ENCODE peak calls at places on chromosomes 13 and 19, in nine cellular contexts. Y is AG04450, U is psoas muscle, X is stomach, S is breast epithelium, B is aorta, N is cardiac muscle cell, W is testis, F is tibial nerve. D is an unnamed sample.
A peak's percentile ranks its signal among the peaks of the same experiment; 100 is the strongest.

GRCh38 chr13:111322916-111323331 is 2.5 kb downstream of the TEX29 start:
- DNase-seq in Y (no peak), U (no peak), X (peak; percentile 9), S (no peak), B (peak; percentile 15), N (no peak), W (no peak), F (no peak), D (no peak)

GRCh38 chr19:43820098-43820860 is 6.8 kb upstream of the ZNF283 start:
- DNase-seq in Y (peak; percentile 7), U (peak; percentile 51), X (no peak), S (no peak), B (peak; percentile 69), N (no peak), W (peak; percentile 74), F (no peak), D (peak; percentile 68)

GRCh38 chr13:110125157-110125556 is 181.8 kb downstream of the COL4A1 start:
- DNase-seq in Y (no peak), U (no peak), X (no peak), S (no peak), B (no peak), N (no peak), W (no peak), F (no peak), D (no peak)

GRCh38 chr13:89352384-89352783 is 1681.2 kb downstream of the SLITRK5 start:
- DNase-seq in Y (no peak), U (no peak), X (no peak), S (no peak), B (no peak), N (no peak), W (no peak), F (no peak), D (no peak)

GRCh38 chr19:16268676-16269319 is 55.8 kb upstream of the KLF2 start:
- DNase-seq in Y (no peak), U (no peak), X (no peak), S (no peak), B (no peak), N (no peak), W (no peak), F (no peak), D (no peak)

GRCh38 chr19:45824041-45824471 is 8.9 kb upstream of the RSPH6A start:
- DNase-seq in Y (no peak), U (peak; percentile 50), X (peak; percentile 71), S (peak; percentile 65), B (no peak), N (no peak), W (no peak), F (no peak), D (no peak)

GRCh38 chr19:6979341-6979740 is 41.9 kb downstream of the MBD3L2B start:
- DNase-seq in Y (no peak), U (no peak), X (no peak), S (no peak), B (no peak), N (no peak), W (no peak), F (no peak), D (no peak)

GRCh38 chr13:49540552-49540951 is 44.8 kb downstream of the PHF11 start:
- DNase-seq in Y (no peak), U (no peak), X (no peak), S (no peak), B (no peak), N (no peak), W (no peak), F (no peak), D (no peak)

GRCh38 chr13:47133024-47133445 is 236.2 kb upstream of the HTR2A start:
- DNase-seq in Y (no peak), U (no peak), X (no peak), S (no peak), B (no peak), N (no peak), W (no peak), F (no peak), D (no peak)

GRCh38 chr13:87322386-87322785 is 348.8 kb upstream of the SLITRK5 start:
- DNase-seq in Y (no peak), U (no peak), X (no peak), S (no peak), B (no peak), N (no peak), W (no peak), F (no peak), D (no peak)

GRCh38 chr19:11378319-11379189 is 4.1 kb downstream of the SWSAP1 start:
- DNase-seq in Y (no peak), U (no peak), X (peak; percentile 62), S (no peak), B (peak; percentile 61), N (peak; percentile 77), W (peak; percentile 75), F (no peak), D (peak; percentile 80)

GRCh38 chr13:93226623-93227279 is at the start of gene GPC6:
- DNase-seq in Y (peak; percentile 88), U (no peak), X (no peak), S (no peak), B (peak; percentile 52), N (peak; percentile 89), W (peak; percentile 43), F (peak; percentile 23), D (peak; percentile 95)

GRCh38 chr13:40342901-40343300 is 323.5 kb downstream of the FOXO1 start:
- DNase-seq in Y (no peak), U (no peak), X (no peak), S (no peak), B (no peak), N (no peak), W (no peak), F (no peak), D (no peak)

GRCh38 chr13:40341501-40341900 is 324.9 kb downstream of the FOXO1 start:
- DNase-seq in Y (no peak), U (no peak), X (no peak), S (no peak), B (no peak), N (no peak), W (no peak), F (no peak), D (peak; percentile 21)

GRCh38 chr13:40340368-40341085 is 325.9 kb downstream of the FOXO1 start:
- DNase-seq in Y (no peak), U (no peak), X (no peak), S (no peak), B (no peak), N (no peak), W (no peak), F (no peak), D (no peak)

GRCh38 chr13:40342461-40342860 is 324.0 kb downstream of the FOXO1 start:
- DNase-seq in Y (no peak), U (no peak), X (no peak), S (no peak), B (no peak), N (no peak), W (no peak), F (no peak), D (no peak)

GRCh38 chr13:40341086-40341471 is 325.4 kb downstream of the FOXO1 start:
- DNase-seq in Y (no peak), U (no peak), X (no peak), S (no peak), B (no peak), N (no peak), W (no peak), F (no peak), D (no peak)
- H3K27ac ChIP-seq in Y (no peak overlapping the region), U (no peak overlapping the region), X (no peak overlapping the region), S (no peak overlapping the region), B (no peak overlapping the region), N (no peak overlapping the region), W (no peak overlapping the region), F (no peak overlapping the region), D (no peak overlapping the region)

DNA sequence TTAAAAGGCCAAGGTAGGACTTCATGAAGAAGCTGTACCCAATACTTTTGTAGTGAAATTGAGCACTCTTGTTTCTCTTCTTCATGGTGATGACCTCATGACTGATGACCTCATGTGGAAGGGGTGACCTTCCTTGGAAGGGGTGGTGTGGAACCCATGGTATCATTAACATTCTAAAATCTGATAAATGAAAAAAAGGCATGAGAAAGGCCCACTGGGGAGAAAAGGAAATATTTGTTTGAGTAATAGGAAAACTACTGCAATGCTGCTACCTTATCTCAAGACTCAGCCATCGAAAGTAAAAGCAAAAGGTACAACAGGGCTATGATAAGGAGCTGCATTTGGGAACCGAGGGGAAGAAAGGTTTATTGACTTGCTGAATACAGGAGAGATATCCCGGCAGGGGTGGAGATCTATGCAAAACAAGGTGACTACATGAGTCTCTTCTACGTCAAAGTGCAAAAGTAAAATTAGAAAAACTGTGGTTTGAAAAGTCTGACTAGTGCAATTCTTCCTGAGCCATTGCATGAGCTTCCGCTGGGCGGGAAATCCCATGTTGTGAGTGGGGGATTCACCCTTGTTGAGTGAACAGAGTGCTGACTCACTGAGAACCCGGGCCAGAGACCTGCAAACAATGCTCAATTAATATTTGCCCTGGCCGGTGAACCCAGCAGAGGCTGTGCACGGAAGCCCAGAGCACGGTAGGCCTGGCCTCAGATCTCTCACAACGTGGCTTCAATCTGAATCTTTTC is 138.9 kb upstream of the RFC3 start:
- DNase-seq in Y (no peak), U (peak; percentile 51), X (peak; percentile 83), S (peak; percentile 45), B (peak; percentile 63), N (no peak), W (peak; percentile 60), F (peak; percentile 25), D (no peak)
- H3K27me3 ChIP-seq in Y (peaks cover 2% of the 10 kb centered on the region), U (no peaks in the 10 kb centered on the region), X (no peaks in the 10 kb centered on the region), S (no peaks in the 10 kb centered on the region), B (no peaks in the 10 kb centered on the region), N (no peaks in the 10 kb centered on the region), W (no peaks in the 10 kb centered on the region), F (no peaks in the 10 kb centered on the region), D (no peaks in the 10 kb centered on the region)

DNA sequence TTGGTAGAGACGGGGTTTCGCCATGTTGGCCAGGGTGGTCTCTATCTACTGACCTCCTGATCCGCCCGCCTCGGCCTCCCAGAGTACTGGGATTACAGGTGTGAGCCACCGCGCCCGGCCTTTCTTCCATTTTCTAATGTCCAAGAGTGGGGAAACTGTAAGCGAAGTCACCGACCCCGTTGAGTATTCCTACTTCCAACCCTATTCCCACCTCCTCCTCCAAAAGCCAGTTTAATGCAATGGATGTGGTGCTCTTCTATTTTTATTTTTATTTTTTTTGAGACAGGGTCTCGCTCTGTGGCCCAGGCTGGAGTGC is 449 bp downstream of the RNU6-9 start:
- DNase-seq in Y (no peak), U (no peak), X (no peak), S (no peak), B (no peak), N (no peak), W (no peak), F (no peak), D (no peak)
- H3K27ac ChIP-seq in Y (no peak overlapping the region), U (peak overlapping the region; percentile 94), X (peak overlapping the region; percentile 91), S (peak overlapping the region; percentile 96), B (no peak overlapping the region), N (peak overlapping the region; percentile 98), W (peak overlapping the region; percentile 93), F (peak overlapping the region; percentile 96), D (peak overlapping the region; percentile 97)

DNA sequence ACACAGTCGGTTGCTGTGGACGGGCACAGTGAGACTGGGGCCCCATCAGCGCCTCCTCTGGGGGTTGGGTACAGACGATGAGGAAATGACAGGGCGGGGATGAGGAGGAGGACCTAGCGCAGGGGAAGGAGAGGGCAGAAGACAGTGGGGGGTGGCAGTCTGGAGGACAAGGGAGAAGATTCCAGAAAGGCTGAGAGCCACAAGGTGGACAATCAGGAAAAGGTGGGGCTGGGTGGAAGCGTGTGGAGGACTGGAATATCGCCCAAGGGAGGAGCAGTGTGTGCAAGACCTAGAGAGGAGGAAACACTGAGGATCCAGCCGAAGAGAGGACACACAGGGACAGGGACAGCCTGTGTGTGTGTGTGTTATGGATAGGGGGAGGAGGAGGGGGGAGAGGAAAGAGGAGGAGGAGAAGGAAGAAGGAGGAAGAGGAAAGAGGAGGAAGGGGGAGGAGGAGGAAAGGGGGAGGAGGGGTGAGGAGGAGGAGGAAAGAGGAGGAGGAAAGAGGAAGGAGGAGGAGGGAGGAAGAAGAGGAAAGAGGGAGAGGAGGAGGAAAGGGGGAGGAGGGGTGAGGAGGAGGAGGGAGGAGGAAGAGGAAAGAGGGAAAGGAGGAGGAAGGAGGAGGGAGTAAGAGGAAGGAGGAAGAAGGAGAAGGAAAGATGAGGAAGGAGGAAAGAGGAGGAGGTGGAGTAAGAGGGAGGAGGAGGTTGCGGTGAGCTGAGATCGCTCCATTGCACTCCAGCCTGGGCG is 15.8 kb upstream of the GARIN5A start:
- DNase-seq in Y (no peak), U (peak; percentile 60), X (no peak), S (no peak), B (peak; percentile 48), N (peak; percentile 38), W (no peak), F (no peak), D (no peak)
- H3K27me3 ChIP-seq in Y (peaks cover 48% of the 10 kb centered on the region), U (no peaks in the 10 kb centered on the region), X (peaks cover 7% of the 10 kb centered on the region), S (no peaks in the 10 kb centered on the region), B (no peaks in the 10 kb centered on the region), N (no peaks in the 10 kb centered on the region), W (no peaks in the 10 kb centered on the region), F (peaks cover 47% of the 10 kb centered on the region), D (no peaks in the 10 kb centered on the region)

D was measured in WERI-Rb-1.